ENCODE peak calls at places on chromosomes 16 and 17, in four cellular contexts. E is A549, M is K562, L is upper lobe of left lung. Q is an unnamed sample.
A peak's percentile ranks its signal among the peaks of the same experiment; 100 is the strongest.

GRCh38 chr16:10751291-10751697 is 7.7 kb downstream of the NUBP1 start:
- ATAC-seq in M (no peak), L (no peak), E (no peak), Q (no peak)

GRCh38 chr16:4391635-4392381 is 20.2 kb downstream of the VASN start:
- ATAC-seq in L (no peak), M (no peak), E (no peak), Q (no peak)

GRCh38 chr17:83161298-83162034 is 82.1 kb downstream of the METRNL start:
- ATAC-seq in M (no peak), E (no peak), L (peak; percentile 59), Q (peak; percentile 74)

GRCh38 chr16:70750893-70751467 is 50.0 kb downstream of the VAC14 start:
- ATAC-seq in E (no peak), L (peak; percentile 79), M (no peak), Q (peak; percentile 85)

GRCh38 chr17:81458628-81459027 is 54.0 kb downstream of the ACTG1 start:
- ATAC-seq in M (no peak), E (no peak), L (no peak), Q (no peak)

GRCh38 chr17:78676415-78677302 is 99.5 kb upstream of the DNAH17 start:
- ATAC-seq in M (no peak), E (no peak), L (no peak), Q (no peak)

GRCh38 chr17:14737984-14738651 is 437.2 kb downstream of the HS3ST3B1 start:
- ATAC-seq in E (peak; percentile 97), M (peak; percentile 47), L (peak; percentile 93), Q (peak; percentile 82)

GRCh38 chr17:1732241-1733046 is 7.9 kb downstream of the WDR81 start:
- ATAC-seq in L (no peak), E (no peak), M (no peak), Q (no peak)

GRCh38 chr17:82780195-82780594 is 28.3 kb downstream of the TBCD start:
- ATAC-seq in E (no peak), M (no peak), L (no peak), Q (no peak)

GRCh38 chr17:50722746-50723145 is 3.3 kb downstream of the LUC7L3 start:
- ATAC-seq in E (no peak), L (no peak), M (no peak), Q (no peak)

GRCh38 chr16:72997141-72997542 is 50.8 kb downstream of the ZFHX3 start:
- ATAC-seq in M (no peak), L (peak; percentile 50), E (no peak), Q (peak; percentile 72)

GRCh38 chr16:57244767-57245471 is at the start of gene ARL2BP:
- ATAC-seq in E (peak; percentile 96), L (peak; percentile 97), M (peak; percentile 98), Q (peak; percentile 99)

GRCh38 chr17:63452979-63453551 is 7.0 kb upstream of the CYB561 start:
- ATAC-seq in L (no peak), E (no peak), M (no peak), Q (no peak)

GRCh38 chr16:87178177-87178863 is 138.9 kb downstream of the C16orf95 start:
- ATAC-seq in L (no peak), E (no peak), M (peak; percentile 74), Q (no peak)

GRCh38 chr17:40450175-40450574 is 6.9 kb downstream of the IGFBP4 start:
- ATAC-seq in E (peak; percentile 22), L (no peak), M (peak; percentile 86), Q (no peak)

GRCh38 chr16:19884611-19885455 is at the start of gene GPRC5B:
- ATAC-seq in E (peak; percentile 77), L (peak; percentile 37), M (peak; percentile 85), Q (peak; percentile 77)

GRCh38 chr17:49260922-49261291 is 30.3 kb upstream of the PHOSPHO1 start:
- ATAC-seq in E (peak; percentile 15), L (no peak), M (no peak), Q (no peak)

GRCh38 chr17:72771734-72772133 is 320.8 kb downstream of the SLC39A11 start:
- ATAC-seq in E (peak; percentile 52), M (peak; percentile 60), L (no peak), Q (no peak)

GRCh38 chr16:70342016-70342415 is 4.7 kb upstream of the DDX19A start:
- ATAC-seq in L (no peak), M (peak; percentile 16), E (peak; percentile 32), Q (no peak)

GRCh38 chr16:29192329-29193247 is 207.7 kb downstream of the LAT start:
- ATAC-seq in L (peak; percentile 23), M (peak; percentile 93), E (no peak), Q (no peak)

GRCh38 chr17:3594056-3594810 is 15.0 kb downstream of the TRPV1 start:
- ATAC-seq in E (no peak), M (no peak), L (no peak), Q (peak; percentile 44)

GRCh38 chr16:65889533-65889966 is 476.9 kb upstream of the CDH5 start:
- ATAC-seq in E (no peak), M (no peak), L (no peak), Q (no peak)

GRCh38 chr16:49061315-49061714 is 220.3 kb downstream of the CBLN1 start:
- ATAC-seq in E (no peak), L (no peak), M (no peak), Q (no peak)

GRCh38 chr16:65782537-65783290 is 583.8 kb upstream of the CDH5 start:
- ATAC-seq in L (no peak), E (no peak), M (no peak), Q (no peak)

GRCh38 chr16:2205104-2205966 is at the start of gene MLST8:
- ATAC-seq in E (peak; percentile 60), M (peak; percentile 79), L (peak; percentile 94), Q (peak; percentile 93)
- TF ChIP-seq EP300 in E (no peak), M (no peak), L (no peak), Q (no peak)

GRCh38 chr17:77423589-77424451 is 283.1 kb downstream of the SEC14L1 start:
- ATAC-seq in E (peak; percentile 7), L (peak; percentile 71), M (no peak), Q (peak; percentile 84)
- TF ChIP-seq EP300 in E (no peak), L (peak; percentile 57), M (no peak), Q (peak; percentile 86)

GRCh38 chr16:9090960-9091866 is at the start of gene HAPSTR1:
- ATAC-seq in M (peak; percentile 93), L (peak; percentile 99), E (peak; percentile 89), Q (peak; percentile 98)
- TF ChIP-seq EP300 in M (peak; percentile 16), L (peak; percentile 83), E (no peak), Q (no peak)

DNA sequence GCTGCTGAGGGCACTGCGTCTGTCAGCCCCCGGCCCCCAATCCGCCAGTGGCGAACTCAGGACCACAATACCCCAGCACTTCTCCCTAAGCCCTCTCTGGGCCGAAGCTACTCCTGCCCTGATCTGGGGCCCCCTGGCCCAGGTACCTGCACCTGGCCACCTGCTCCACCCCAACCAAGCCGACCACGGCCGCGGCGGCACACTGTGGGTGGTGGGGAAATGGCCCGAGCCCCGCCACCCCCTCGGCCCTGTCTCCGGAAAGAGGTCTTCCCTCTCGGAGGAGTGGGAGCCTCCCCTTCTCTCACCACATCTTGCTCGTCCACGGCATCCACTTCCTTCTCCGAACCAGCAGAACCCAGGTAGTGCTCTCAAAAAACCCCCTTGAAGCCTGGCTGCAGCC is 3.4 kb upstream of the FBRS start:
- ATAC-seq in E (no peak), L (no peak), M (no peak), Q (no peak)
- TF ChIP-seq EP300 in E (no peak), L (no peak), M (no peak), Q (no peak)

GRCh38 chr17:71029246-71029645 is 859.9 kb downstream of the KCNJ2 start:
- ATAC-seq in L (no peak), M (no peak), E (no peak), Q (no peak)

GRCh38 chr17:71032746-71033273 is 863.5 kb downstream of the KCNJ2 start:
- ATAC-seq in M (no peak), L (no peak), E (no peak), Q (no peak)

GRCh38 chr17:71035226-71035625 is 865.9 kb downstream of the KCNJ2 start:
- ATAC-seq in E (no peak), L (no peak), M (no peak), Q (no peak)

DNA sequence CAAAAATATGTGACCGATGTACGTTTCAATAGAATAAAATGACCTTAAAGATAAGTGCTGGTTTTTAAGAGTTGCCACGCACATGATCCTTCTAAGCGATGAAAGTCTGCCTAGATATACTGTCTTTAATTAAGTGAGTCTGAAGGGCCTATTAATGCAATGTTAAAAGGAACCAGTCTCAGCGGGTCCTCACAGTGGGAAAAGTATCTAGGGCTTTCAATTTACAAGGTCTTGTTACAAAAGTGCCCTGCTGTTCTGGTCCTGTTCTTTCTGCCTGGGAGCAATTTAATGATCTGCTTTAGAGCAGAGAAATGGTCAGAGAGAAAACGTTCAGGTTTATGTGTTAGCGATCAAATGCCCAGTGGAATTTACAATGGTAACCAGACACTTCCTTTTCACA is 864.0 kb downstream of the KCNJ2 start:
- ATAC-seq in M (no peak), L (no peak), E (no peak), Q (no peak)
- TF ChIP-seq EP300 in M (no peak), L (no peak), E (no peak), Q (no peak)

DNA sequence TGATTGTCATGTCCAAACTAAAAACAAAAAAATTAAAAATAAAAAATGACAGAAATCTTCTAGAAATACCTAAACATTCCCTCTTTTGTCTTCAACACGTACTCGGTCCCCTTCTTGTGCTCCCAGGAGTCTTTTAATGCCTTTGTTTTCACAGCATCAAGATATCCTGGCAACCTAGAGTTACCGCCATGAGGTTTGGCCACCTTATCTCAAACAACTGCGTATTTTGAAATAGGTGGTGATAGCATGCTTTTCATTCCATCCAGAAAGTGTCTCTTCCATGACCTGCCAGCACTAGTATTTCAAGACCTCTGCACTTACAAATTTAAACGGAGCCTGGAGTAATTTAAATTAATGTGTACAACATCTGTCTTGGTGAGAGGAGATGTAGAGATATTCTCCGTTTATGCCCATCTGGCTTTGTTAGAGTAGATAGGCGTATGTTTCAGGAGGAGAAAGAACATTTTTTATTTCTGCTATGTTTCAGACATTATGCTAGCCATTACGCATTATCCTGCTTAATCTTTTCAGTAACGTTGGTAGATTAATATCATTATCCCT is 42.0 kb downstream of the RBFOX1 start:
- ATAC-seq in M (no peak), L (no peak), E (no peak), Q (no peak)
- TF ChIP-seq EP300 in M (no peak), L (no peak), E (no peak), Q (no peak)